ENCODE peak calls at places on chromosomes 1 and 21, in five cellular contexts. U is PC-9, G is kidney epithelial cell, W is upper lobe of right lung, A is coronary artery. T is an unnamed sample.

GRCh38 chr1:181314010-181314409 is 169.3 kb upstream of the CACNA1E start:
- DNase-seq in U (no peak), G (no peak), W (no peak), A (no peak), T (no peak)

GRCh38 chr1:81505831-81506230 is 294.9 kb upstream of the ADGRL2 start:
- DNase-seq in U (no peak), G (no peak), W (no peak), A (no peak), T (no peak)

GRCh38 chr1:110039641-110040040 is 5.2 kb downstream of the STRIP1 start:
- DNase-seq in U (no peak), G (no peak), W (no peak), A (no peak), T (no peak)

GRCh38 chr1:68087184-68087583 is 36.8 kb upstream of the DIRAS3 start:
- DNase-seq in U (no peak), G (no peak), W (no peak), A (no peak), T (no peak)

GRCh38 chr21:34219334-34220020 is 144.3 kb upstream of the KCNE2 start:
- DNase-seq in U (no peak), G (no peak), W (no peak), A (no peak), T (no peak)

GRCh38 chr1:23370744-23371710 is 1.4 kb upstream of the ZNF436 start:
- DNase-seq in U (peak), G (no peak), W (no peak), A (no peak), T (no peak)

GRCh38 chr1:110477445-110477957 is 26.6 kb downstream of the PROK1 start:
- DNase-seq in U (no peak), G (no peak), W (no peak), A (no peak), T (no peak)

GRCh38 chr1:179938752-179939151 is 15.9 kb upstream of the CEP350 start:
- DNase-seq in U (no peak), G (no peak), W (no peak), A (no peak), T (peak)

GRCh38 chr21:21114456-21114855 is 116.2 kb downstream of the NCAM2 start:
- DNase-seq in U (no peak), G (no peak), W (no peak), A (no peak), T (no peak)

GRCh38 chr21:38440746-38441145 is 57.5 kb downstream of the ERG start:
- DNase-seq in U (peak), G (peak), W (no peak), A (no peak), T (peak)

GRCh38 chr1:161235957-161236775 is 1.8 kb downstream of the NR1I3 start:
- DNase-seq in U (no peak), G (no peak), W (no peak), A (no peak), T (no peak)

GRCh38 chr1:225996946-225997545 is 2.1 kb downstream of the SDE2 start:
- DNase-seq in U (no peak), G (no peak), W (no peak), A (no peak), T (no peak)

GRCh38 chr1:177310326-177310725 is 139.6 kb downstream of the BRINP2 start:
- DNase-seq in U (no peak), G (no peak), W (no peak), A (no peak), T (peak)

GRCh38 chr1:203408485-203409229 is 57.7 kb upstream of the FMOD start:
- DNase-seq in U (peak), G (peak), W (no peak), A (peak), T (peak)

GRCh38 chr1:199422206-199422605 is 605.3 kb upstream of the NR5A2 start:
- DNase-seq in U (peak), G (no peak), W (no peak), A (no peak), T (peak)

GRCh38 chr21:39633770-39634181 is 21.0 kb downstream of the B3GALT5 start:
- DNase-seq in U (no peak), G (peak), W (no peak), A (no peak), T (peak)

GRCh38 chr1:227900571-227901051 is 47.1 kb downstream of the WNT9A start:
- DNase-seq in U (no peak), G (no peak), W (no peak), A (no peak), T (no peak)

GRCh38 chr1:154864189-154864985 is 5.7 kb downstream of the KCNN3 start:
- DNase-seq in U (no peak), G (no peak), W (no peak), A (no peak), T (no peak)

GRCh38 chr1:228964178-228964819 is 229.0 kb downstream of the RHOU start:
- DNase-seq in U (no peak), G (peak), W (no peak), A (peak), T (peak)

GRCh38 chr1:37394574-37395464 is 79.6 kb upstream of the ZC3H12A start:
- DNase-seq in U (no peak), G (no peak), W (no peak), A (no peak), T (no peak)
- TF ChIP-seq CTCF in U (no peak), G (no peak), W (no peak), A (no peak), T (no peak)

DNA sequence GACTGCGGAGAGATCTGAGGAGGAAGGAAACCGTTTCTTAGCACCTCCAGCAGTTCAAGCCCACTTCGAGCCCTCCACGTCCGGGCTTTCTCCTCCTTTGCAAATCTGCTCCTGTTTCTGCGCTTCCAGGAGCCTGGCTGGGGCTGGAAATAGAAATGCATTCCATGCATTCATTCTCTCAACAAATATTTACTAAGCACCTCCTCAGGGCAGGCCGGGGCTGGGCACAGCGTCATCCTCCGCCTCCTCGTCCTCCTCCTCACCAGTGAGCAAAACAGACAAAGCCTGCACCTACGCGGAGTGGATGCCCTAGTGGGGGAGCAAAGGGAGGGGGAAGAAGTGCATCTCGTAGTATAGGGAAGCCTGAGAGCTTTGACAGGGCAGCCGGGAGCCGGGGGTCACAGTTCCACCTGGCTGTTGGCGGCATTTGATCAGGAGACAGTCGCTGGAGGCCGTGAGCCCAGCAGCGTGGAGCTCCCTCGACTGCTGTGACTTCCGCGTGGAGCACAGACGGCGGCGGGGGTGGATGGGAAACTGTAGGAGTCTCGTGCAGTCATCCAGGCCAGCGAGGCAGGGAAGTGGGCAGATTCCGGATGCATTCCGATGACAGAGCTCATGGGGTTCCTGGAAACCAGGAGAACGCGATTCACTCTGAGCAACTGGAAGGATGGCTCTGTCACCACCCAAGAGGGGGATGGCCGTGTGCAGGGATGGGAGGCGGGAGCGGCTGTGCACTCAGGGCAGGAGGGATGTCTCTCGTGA is 93.4 kb downstream of the SIK1 start:
- DNase-seq in U (peak), G (peak), W (peak), A (no peak), T (peak)
- H3K4me3 ChIP-seq in U (peak), G (no peak), W (peak), A (peak), T (peak)

GRCh38 chr1:155912056-155912536 is 947 bp upstream of the RIT1 start:
- DNase-seq in U (peak), G (no peak), W (no peak), A (no peak), T (no peak)

GRCh38 chr1:155913969-155914757 is 3.0 kb upstream of the RIT1 start:
- DNase-seq in U (no peak), G (no peak), W (no peak), A (no peak), T (peak)

GRCh38 chr1:155911156-155912055 is at the start of gene RIT1:
- DNase-seq in U (peak), G (no peak), W (peak), A (peak), T (peak)

GRCh38 chr1:155909894-155910293 is 1.3 kb downstream of the RIT1 start:
- DNase-seq in U (peak), G (no peak), W (no peak), A (no peak), T (peak)

GRCh38 chr1:155910621-155911121 is 478 bp downstream of the RIT1 start:
- DNase-seq in U (peak), G (no peak), W (no peak), A (no peak), T (no peak)
- TF ChIP-seq CTCF in U (no peak), G (no peak), W (no peak), A (no peak), T (peak)

GRCh38 chr1:235367000-235367908 is at the start of gene TBCE:
- DNase-seq in U (peak), G (peak), W (peak), A (peak), T (peak)
- H3K4me3 ChIP-seq in U (peak), G (peak), W (peak), A (peak), T (peak)

DNA sequence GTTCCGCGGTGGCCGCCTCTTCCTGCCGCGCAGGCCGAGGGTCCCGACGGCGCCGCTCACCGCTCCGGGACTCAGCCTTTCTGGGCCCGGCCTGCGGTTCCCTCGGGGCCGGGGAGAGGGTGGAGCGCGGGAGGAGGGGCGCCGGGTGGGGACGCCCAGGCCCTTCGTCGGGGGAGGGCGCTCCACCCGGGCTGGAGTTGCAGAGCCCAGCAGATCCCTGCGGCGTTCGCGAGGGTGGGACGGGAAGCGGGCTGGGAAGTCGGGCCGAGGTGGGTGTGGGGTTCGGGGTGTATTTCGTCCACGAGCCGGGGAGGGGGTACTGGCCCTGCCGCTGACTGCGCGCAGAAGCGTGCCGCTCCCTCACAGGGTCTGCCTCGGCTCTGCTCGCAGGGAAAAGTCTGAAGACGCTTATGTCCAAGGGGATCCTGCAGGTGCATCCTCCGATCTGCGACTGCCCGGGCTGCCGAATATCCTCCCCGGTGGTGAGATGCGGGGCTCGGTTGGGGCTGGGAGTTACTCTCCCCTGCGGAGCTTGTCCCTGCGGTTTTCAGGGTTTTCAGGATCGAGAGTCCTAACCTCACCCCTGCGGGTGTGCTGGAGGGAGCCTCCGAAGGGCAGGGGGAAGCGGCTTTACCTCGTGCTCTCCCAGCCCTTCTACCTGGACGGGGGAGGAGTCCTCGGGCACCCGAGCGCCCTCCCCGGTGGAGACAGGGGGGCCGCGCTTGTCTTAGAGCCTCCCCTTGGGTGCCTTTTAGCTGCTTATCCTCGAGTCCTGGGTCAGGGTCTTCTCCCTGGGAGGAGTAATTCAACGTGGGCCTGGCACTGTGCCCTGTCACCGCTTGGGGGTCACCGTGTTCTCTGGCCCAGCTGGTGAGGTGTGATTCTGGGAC is 2.1 kb downstream of the SAMD11 start:
- DNase-seq in U (no peak), G (no peak), W (no peak), A (no peak), T (no peak)
- TF ChIP-seq CTCF in U (no peak), G (peak), W (no peak), A (no peak), T (no peak)

DNA sequence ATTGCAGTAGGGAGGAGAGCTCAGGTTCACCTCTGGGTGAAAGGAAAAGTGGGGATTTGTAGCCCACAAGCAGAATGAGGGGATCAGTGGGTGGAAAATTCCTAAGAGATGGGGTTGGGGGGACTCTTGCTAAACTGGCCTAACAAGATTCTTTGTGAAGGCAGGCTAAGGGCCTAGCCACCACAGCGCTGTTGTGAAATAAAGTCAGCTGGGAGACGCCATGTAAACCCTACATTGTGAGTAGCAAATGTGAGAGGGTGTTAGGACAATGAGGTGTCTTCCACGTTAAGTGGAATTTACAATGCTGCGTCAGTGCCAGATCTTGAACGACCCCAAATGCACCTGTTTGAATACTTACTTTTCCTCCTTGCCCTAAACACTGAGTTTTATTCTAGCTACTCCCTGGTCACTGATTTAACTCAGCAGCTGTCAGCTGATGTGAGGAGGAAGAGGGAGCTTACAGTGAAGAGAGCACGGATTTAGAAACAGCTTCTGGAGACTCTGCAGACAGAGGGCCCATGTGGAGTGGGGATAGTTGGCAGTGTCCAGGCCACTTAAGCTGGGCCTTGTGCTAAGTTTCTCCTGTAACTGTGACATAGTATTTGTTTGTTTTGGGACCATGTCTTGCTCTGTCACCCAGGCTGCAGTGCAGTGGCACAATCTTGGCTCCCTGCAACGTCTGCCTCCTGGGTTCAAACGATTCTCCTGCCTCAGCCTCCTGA is 17.3 kb downstream of the PDPN start:
- DNase-seq in U (no peak), G (no peak), W (no peak), A (no peak), T (no peak)
- H3K4me3 ChIP-seq in U (no peak), G (no peak), W (no peak), A (no peak), T (no peak)